ENCODE peak calls at places on chromosome 4, in seven cellular contexts. D is HCT116, G is NT2/D1, S is GM12878, C is SK-N-SH, O is HepG2, K is H1. H is an unnamed sample.

GRCh38 chr4:52659722-52660261 is 691 bp upstream of the USP46 start:
- DNase-seq in D (no peak), G (no peak), S (no peak), C (peak), O (peak), K (no peak), H (peak)

GRCh38 chr4:128635141-128635911 is 174.2 kb upstream of the JADE1 start:
- DNase-seq in D (no peak), G (no peak), S (no peak), C (no peak), O (peak), K (no peak), H (peak)

GRCh38 chr4:82721819-82722423 is 76.7 kb downstream of the SCD5 start:
- DNase-seq in D (peak), G (no peak), S (no peak), C (peak), O (peak), K (no peak), H (no peak)

GRCh38 chr4:154529737-154530136 is 20.5 kb downstream of the PLRG1 start:
- DNase-seq in D (no peak), G (no peak), S (no peak), C (no peak), O (no peak), K (no peak), H (no peak)

GRCh38 chr4:128521634-128522253 is 234.1 kb upstream of the PGRMC2 start:
- DNase-seq in D (no peak), G (no peak), S (no peak), C (no peak), O (peak), K (no peak), H (peak)

GRCh38 chr4:94457692-94458106 is 6.0 kb downstream of the PDLIM5 start:
- DNase-seq in D (no peak), G (no peak), S (no peak), C (peak), O (no peak), K (no peak), H (no peak)

GRCh38 chr4:164572877-164573279 is 181.1 kb upstream of the SMIM31 start:
- DNase-seq in D (peak), G (no peak), S (no peak), C (no peak), O (no peak), K (no peak), H (no peak)

GRCh38 chr4:104591505-104591904 is 96.8 kb upstream of the CXXC4 start:
- DNase-seq in D (no peak), G (peak), S (no peak), C (no peak), O (no peak), K (peak), H (no peak)

GRCh38 chr4:65343342-65343741 is 326.9 kb downstream of the EPHA5 start:
- DNase-seq in D (no peak), G (no peak), S (no peak), C (no peak), O (no peak), K (no peak), H (no peak)

GRCh38 chr4:153318696-153319320 is 25.7 kb upstream of the MND1 start:
- DNase-seq in D (peak), G (no peak), S (no peak), C (peak), O (peak), K (no peak), H (peak)

GRCh38 chr4:11741190-11741652 is 312.5 kb upstream of the HS3ST1 start:
- DNase-seq in D (no peak), G (no peak), S (no peak), C (no peak), O (no peak), K (no peak), H (no peak)

GRCh38 chr4:141464366-141464765 is 172.0 kb upstream of the IL15 start:
- DNase-seq in D (no peak), G (no peak), S (no peak), C (peak), O (no peak), K (no peak), H (no peak)

GRCh38 chr4:144659493-144659892 is 13.5 kb downstream of the HHIP start:
- DNase-seq in D (no peak), G (no peak), S (no peak), C (no peak), O (no peak), K (no peak), H (no peak)

GRCh38 chr4:69875576-69875975 is 15.6 kb upstream of the SULT1E1 start:
- DNase-seq in D (no peak), G (no peak), S (no peak), C (no peak), O (no peak), K (no peak), H (no peak)

GRCh38 chr4:6582889-6583504 is 8.0 kb downstream of the MAN2B2 start:
- DNase-seq in D (peak), G (no peak), S (peak), C (peak), O (peak), K (no peak), H (peak)

GRCh38 chr4:43146198-43146597 is 253.7 kb downstream of the GRXCR1 start:
- DNase-seq in D (no peak), G (no peak), S (no peak), C (no peak), O (no peak), K (no peak), H (no peak)

GRCh38 chr4:133154725-133155124 is 5.6 kb downstream of the PCDH10 start:
- DNase-seq in D (peak), G (no peak), S (no peak), C (peak), O (peak), K (no peak), H (no peak)

GRCh38 chr4:186105721-186106335 is 1.3 kb downstream of the FAM149A start:
- DNase-seq in D (no peak), G (no peak), S (no peak), C (peak), O (no peak), K (no peak), H (no peak)

GRCh38 chr4:102623622-102624021 is 122.5 kb downstream of the NFKB1 start:
- DNase-seq in D (peak), G (no peak), S (no peak), C (peak), O (peak), K (no peak), H (no peak)

GRCh38 chr4:118883861-118884260 is 4.8 kb upstream of the SYNPO2 start:
- DNase-seq in D (no peak), G (no peak), S (no peak), C (peak), O (no peak), K (no peak), H (no peak)

GRCh38 chr4:65046496-65047101 is 623.7 kb downstream of the EPHA5 start:
- DNase-seq in D (no peak), G (no peak), S (no peak), C (no peak), O (no peak), K (no peak), H (no peak)

GRCh38 chr4:185576918-185577591 is 41.7 kb upstream of the PDLIM3 start:
- DNase-seq in D (no peak), G (no peak), S (no peak), C (peak), O (no peak), K (no peak), H (no peak)

GRCh38 chr4:36348403-36348938 is 67.1 kb downstream of the DTHD1 start:
- DNase-seq in D (no peak), G (no peak), S (peak), C (no peak), O (no peak), K (no peak), H (no peak)

GRCh38 chr4:88212253-88212561 is 53.8 kb upstream of the ABCG2 start:
- DNase-seq in D (no peak), G (no peak), S (no peak), C (no peak), O (no peak), K (no peak), H (no peak)

GRCh38 chr4:88216395-88216794 is 58.0 kb upstream of the ABCG2 start:
- DNase-seq in D (no peak), G (no peak), S (no peak), C (no peak), O (peak), K (no peak), H (no peak)

GRCh38 chr4:88208146-88208545 is 49.7 kb upstream of the ABCG2 start:
- DNase-seq in D (no peak), G (no peak), S (no peak), C (no peak), O (no peak), K (no peak), H (no peak)

GRCh38 chr4:88215351-88215750 is 56.9 kb upstream of the ABCG2 start:
- DNase-seq in D (no peak), G (no peak), S (no peak), C (no peak), O (no peak), K (no peak), H (no peak)

GRCh38 chr4:88211473-88212252 is 53.2 kb upstream of the ABCG2 start:
- DNase-seq in D (peak), G (peak), S (no peak), C (peak), O (peak), K (no peak), H (peak)
- TF ChIP-seq YY1 in D (no peak), G (no peak), S (no peak), C (no peak), O (no peak), K (no peak), H (no peak)

GRCh38 chr4:143026459-143027170 is 158.1 kb upstream of the USP38 start:
- DNase-seq in D (no peak), G (no peak), S (no peak), C (no peak), O (no peak), K (no peak), H (no peak)

GRCh38 chr4:143021384-143021783 is 163.3 kb upstream of the USP38 start:
- DNase-seq in D (no peak), G (no peak), S (peak), C (no peak), O (no peak), K (no peak), H (no peak)

GRCh38 chr4:143019351-143019750 is 165.4 kb upstream of the USP38 start:
- DNase-seq in D (no peak), G (no peak), S (no peak), C (no peak), O (no peak), K (no peak), H (no peak)

GRCh38 chr4:143023519-143023918 is 161.2 kb upstream of the USP38 start:
- DNase-seq in D (no peak), G (no peak), S (no peak), C (no peak), O (no peak), K (no peak), H (no peak)

GRCh38 chr4:143025111-143025704 is 159.5 kb upstream of the USP38 start:
- DNase-seq in D (peak), G (no peak), S (no peak), C (no peak), O (peak), K (no peak), H (no peak)
- TF ChIP-seq YY1 in D (no peak), G (no peak), S (no peak), C (no peak), O (no peak), K (no peak), H (no peak)

GRCh38 chr4:45453258-45453841 is 670.5 kb downstream of the GABRG1 start:
- DNase-seq in D (no peak), G (peak), S (no peak), C (peak), O (peak), K (no peak), H (no peak)
- TF ChIP-seq YY1 in D (no peak), G (no peak), S (no peak), C (no peak), O (no peak), K (peak), H (no peak)

DNA sequence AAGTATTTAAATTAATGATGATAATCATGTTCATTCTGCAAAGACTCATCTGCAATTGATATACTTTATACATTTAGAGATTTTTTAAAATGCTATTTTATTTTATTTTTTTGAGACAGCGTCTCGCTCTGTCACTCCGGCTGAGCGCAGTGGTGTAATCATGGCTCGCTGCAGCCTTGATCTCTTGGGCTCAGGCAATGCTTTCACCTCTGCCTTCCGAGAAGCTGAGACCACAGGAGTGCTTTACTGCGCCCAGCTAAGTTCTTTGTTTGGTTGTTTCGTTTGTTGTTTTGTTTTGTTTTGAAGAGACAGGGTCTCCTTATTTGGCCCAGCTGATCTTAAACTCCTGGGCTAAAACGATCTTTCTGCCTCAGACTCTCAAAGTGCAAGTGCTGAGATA is 1541.0 kb downstream of the PCDH7 start:
- DNase-seq in D (no peak), G (no peak), S (no peak), C (no peak), O (no peak), K (no peak), H (no peak)
- TF ChIP-seq YY1 in D (no peak), G (no peak), S (no peak), C (no peak), O (no peak), K (no peak), H (no peak)

GRCh38 chr4:150784305-150784704 is 202.4 kb downstream of the MAB21L2 start:
- DNase-seq in D (no peak), G (peak), S (no peak), C (no peak), O (no peak), K (peak), H (no peak)
- TF ChIP-seq YY1 in D (no peak), G (no peak), S (no peak), C (no peak), O (no peak), K (no peak), H (no peak)

H was measured in K562.